ENCODE peak calls at places on chromosomes 13 and 19, in six cellular contexts. E, U, Z, G, J and K are unnamed samples.

GRCh38 chr13:102399791-102400618 is 1.8 kb downstream of the FGF14 start:
- DNase-seq in E (peak; percentile 49), U (peak; percentile 15), Z (peak; percentile 55), G (no peak), J (no peak), K (no peak)

GRCh38 chr19:1967087-1967608 is 26.2 kb downstream of the CSNK1G2 start:
- DNase-seq in E (no peak), U (no peak), Z (no peak), G (no peak), J (peak; percentile 52), K (peak; percentile 64)

GRCh38 chr19:18422530-18423191 is 3.5 kb downstream of the SSBP4 start:
- DNase-seq in E (peak; percentile 25), U (no peak), Z (no peak), G (no peak), J (no peak), K (peak; percentile 50)

GRCh38 chr13:46071590-46072249 is 19.2 kb upstream of the ZC3H13 start:
- DNase-seq in E (no peak), U (no peak), Z (peak; percentile 64), G (no peak), J (no peak), K (no peak)

GRCh38 chr19:8334458-8335342 is 8.4 kb downstream of the KANK3 start:
- DNase-seq in E (peak; percentile 78), U (no peak), Z (peak; percentile 88), G (peak; percentile 74), J (no peak), K (peak; percentile 95)

GRCh38 chr19:6970478-6970877 is 50.8 kb downstream of the MBD3L2B start:
- DNase-seq in E (no peak), U (no peak), Z (no peak), G (no peak), J (no peak), K (no peak)

GRCh38 chr13:52025475-52026245 is 1.2 kb downstream of the UTP14C start:
- DNase-seq in E (peak; percentile 10), U (no peak), Z (peak; percentile 34), G (no peak), J (no peak), K (peak; percentile 30)

GRCh38 chr13:29676535-29676934 is 81.0 kb upstream of the SLC7A1 start:
- DNase-seq in E (peak; percentile 7), U (no peak), Z (no peak), G (peak; percentile 29), J (no peak), K (no peak)

GRCh38 chr19:58277197-58277596 is 1.6 kb upstream of the ZNF8 start:
- DNase-seq in E (no peak), U (no peak), Z (no peak), G (no peak), J (no peak), K (no peak)

GRCh38 chr19:58279042-58279924 is 528 bp downstream of the ZNF8 start:
- DNase-seq in E (peak; percentile 70), U (peak; percentile 66), Z (peak; percentile 82), G (peak; percentile 51), J (peak; percentile 7), K (peak; percentile 91)

GRCh38 chr19:58279925-58280316 is 1.2 kb downstream of the ZNF8 start:
- DNase-seq in E (no peak), U (no peak), Z (no peak), G (no peak), J (no peak), K (no peak)

GRCh38 chr19:58278156-58279041 is at the start of gene ZNF8:
- DNase-seq in E (peak; percentile 98), U (peak; percentile 98), Z (peak; percentile 99), G (peak; percentile 98), J (peak; percentile 93), K (peak; percentile 97)

DNA sequence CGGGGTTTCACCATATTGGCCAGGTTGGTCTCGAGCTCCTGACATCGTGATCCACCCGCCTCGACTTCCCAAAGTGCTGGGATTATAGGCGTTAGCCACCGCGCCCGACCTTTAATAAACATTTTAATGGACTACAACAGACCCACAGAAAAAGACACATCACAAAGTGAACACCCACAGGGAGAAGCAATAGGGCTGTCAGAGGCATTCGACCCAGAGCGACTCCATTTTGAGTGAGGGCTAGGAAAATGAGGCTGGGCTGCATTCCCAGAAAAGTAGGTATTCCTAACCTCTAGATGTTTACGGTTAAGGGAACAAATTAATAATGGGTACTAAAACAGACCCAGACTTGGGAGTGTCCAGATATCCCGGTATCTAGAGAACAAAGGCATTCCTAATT is 1.0 kb upstream of the ZNF8 start:
- DNase-seq in E (no peak), U (no peak), Z (no peak), G (no peak), J (no peak), K (no peak)
- H3K27ac ChIP-seq in E (peak overlapping the region; percentile 80), U (peak overlapping the region; percentile 81), Z (peak overlapping the region; percentile 87), G (no peak overlapping the region), J (peak overlapping the region; percentile 80), K (peak overlapping the region; percentile 85)

DNA sequence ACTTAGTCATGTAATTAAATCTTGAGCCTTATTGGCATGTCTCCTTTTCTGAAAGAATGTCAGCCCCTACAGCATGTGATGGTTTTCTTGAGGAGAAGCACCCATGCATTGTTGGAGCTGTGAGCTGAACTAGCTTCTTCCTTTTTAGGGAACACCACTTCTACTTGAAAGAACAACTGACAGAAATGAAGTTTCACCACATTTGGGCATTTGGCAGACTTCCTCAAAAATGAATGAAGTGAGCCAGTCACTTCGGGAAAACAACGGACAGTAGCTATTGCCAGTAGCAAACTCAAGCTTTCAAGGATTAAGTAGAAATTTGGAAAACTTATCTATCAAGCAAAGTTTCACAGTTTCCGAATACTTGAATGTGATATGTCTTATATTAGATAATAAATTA is 1351.2 kb downstream of the EFNB2 start:
- DNase-seq in E (no peak), U (no peak), Z (no peak), G (no peak), J (no peak), K (no peak)
- H3K4me1 ChIP-seq in E (no peaks in the 10 kb centered on the region), U (no peaks in the 10 kb centered on the region), Z (no peaks in the 10 kb centered on the region), G (no peaks in the 10 kb centered on the region), J (no peaks in the 10 kb centered on the region), K (no peaks in the 10 kb centered on the region)

DNA sequence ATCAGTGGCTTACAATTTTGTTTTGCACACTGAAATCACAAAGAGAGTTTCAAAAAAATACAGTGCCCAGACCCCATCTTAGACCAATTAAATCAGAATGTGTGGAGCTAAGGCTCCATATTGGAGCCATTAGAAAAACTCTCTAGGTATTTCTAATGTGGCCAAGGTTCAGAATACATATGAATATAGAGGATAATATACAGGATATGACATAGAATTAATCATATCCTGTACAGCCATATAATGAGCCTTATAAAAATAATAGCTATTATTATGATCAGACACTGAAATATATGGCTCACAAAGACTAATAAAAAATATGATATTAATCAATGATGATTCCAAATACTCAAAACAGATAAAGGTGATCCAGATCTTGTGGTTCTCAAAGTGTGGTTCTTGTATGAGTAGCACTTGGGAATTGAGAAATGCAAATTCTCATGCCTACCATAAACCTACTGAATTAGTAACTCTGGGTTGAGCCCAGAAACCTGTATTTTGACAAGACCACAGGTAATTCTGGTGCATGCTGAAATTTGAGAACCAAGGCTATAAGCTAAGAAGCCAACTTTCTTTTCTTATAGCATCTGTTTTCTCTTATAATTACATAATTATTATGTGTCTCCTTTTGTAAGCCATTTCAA is 408.0 kb downstream of the DIAPH3 start:
- DNase-seq in E (no peak), U (no peak), Z (no peak), G (no peak), J (no peak), K (no peak)
- H3K27ac ChIP-seq in E (no peak overlapping the region), U (no peak overlapping the region), Z (no peak overlapping the region), G (no peak overlapping the region), J (no peak overlapping the region), K (no peak overlapping the region)

GRCh38 chr19:49335784-49336481 is 727 bp downstream of the CD37 start:
- DNase-seq in E (no peak), U (no peak), Z (no peak), G (no peak), J (no peak), K (no peak)

GRCh38 chr19:49336482-49337266 is 1.5 kb downstream of the CD37 start:
- DNase-seq in E (no peak), U (no peak), Z (no peak), G (no peak), J (no peak), K (no peak)

GRCh38 chr19:49338691-49339363 is 3.6 kb downstream of the CD37 start:
- DNase-seq in E (peak; percentile 99), U (peak; percentile 75), Z (peak; percentile 99), G (no peak), J (no peak), K (peak; percentile 94)

GRCh38 chr19:49338023-49338677 is 2.9 kb downstream of the CD37 start:
- DNase-seq in E (no peak), U (no peak), Z (peak; percentile 74), G (no peak), J (no peak), K (peak; percentile 53)

DNA sequence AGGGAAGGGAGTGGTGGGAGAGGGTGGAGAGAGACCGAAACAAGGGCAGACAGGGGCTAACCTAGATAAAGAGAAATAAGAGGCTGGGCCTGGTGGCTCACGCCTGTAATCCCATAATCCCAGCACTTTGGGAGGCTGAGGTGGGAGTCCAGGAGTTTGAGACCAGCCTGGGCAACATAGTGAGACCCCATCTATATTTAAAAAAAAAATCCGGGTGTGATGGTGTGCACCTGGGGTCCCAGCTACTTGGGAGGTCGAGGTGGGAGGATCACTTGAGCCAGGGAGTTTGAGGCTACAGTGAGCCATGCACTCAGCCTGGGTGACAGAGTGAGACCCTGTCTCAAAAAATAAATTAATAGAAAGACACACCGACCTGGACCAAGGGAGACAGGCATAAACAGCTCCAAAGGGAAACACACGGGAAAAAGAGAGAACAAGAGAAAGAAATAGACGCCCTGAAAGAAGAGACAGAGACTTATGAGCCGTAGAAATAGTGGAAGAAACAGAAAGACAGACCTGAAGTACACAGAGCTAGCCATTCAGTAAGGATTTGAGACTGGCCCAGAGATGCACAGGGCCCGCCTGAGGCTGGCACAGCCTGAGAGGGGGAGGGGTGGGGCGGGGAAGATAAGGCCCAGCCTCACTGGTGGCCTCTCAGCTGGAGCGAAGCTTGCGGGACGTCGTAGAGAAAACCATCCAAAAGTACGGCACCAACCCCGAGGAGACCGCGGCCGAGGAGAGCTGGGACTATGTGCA is 2.2 kb downstream of the CD37 start:
- DNase-seq in E (no peak), U (no peak), Z (peak; percentile 33), G (no peak), J (no peak), K (no peak)
- H3K4me1 ChIP-seq in E (peaks cover 30% of the 10 kb centered on the region), U (no peaks in the 10 kb centered on the region), Z (peaks cover 15% of the 10 kb centered on the region), G (no peaks in the 10 kb centered on the region), J (peaks cover 47% of the 10 kb centered on the region), K (peaks cover 44% of the 10 kb centered on the region)

GRCh38 chr13:32247887-32248286 is 67.3 kb downstream of the ZAR1L start:
- DNase-seq in E (no peak), U (no peak), Z (no peak), G (peak; percentile 40), J (no peak), K (no peak)
- H3K27ac ChIP-seq in E (no peak overlapping the region), U (no peak overlapping the region), Z (no peak overlapping the region), G (no peak overlapping the region), J (no peak overlapping the region), K (peak overlapping the region; percentile 40)

GRCh38 chr19:42594617-42595489 is at the start of gene CEACAM8:
- DNase-seq in E (no peak), U (no peak), Z (peak; percentile 23), G (no peak), J (no peak), K (peak; percentile 17)
- H3K4me1 ChIP-seq in E (no peaks in the 10 kb centered on the region), U (no peaks in the 10 kb centered on the region), Z (no peaks in the 10 kb centered on the region), G (no peaks in the 10 kb centered on the region), J (no peaks in the 10 kb centered on the region), K (peaks cover 7% of the 10 kb centered on the region)

GRCh38 chr13:26423634-26424033 is 133.8 kb upstream of the WASF3 start:
- DNase-seq in E (peak; percentile 10), U (peak; percentile 66), Z (peak; percentile 32), G (peak; percentile 51), J (no peak), K (no peak)
- H3K27ac ChIP-seq in E (no peak overlapping the region), U (peak overlapping the region; percentile 87), Z (no peak overlapping the region), G (peak overlapping the region; percentile 24), J (no peak overlapping the region), K (no peak overlapping the region)